ENCODE peak calls at places on chromosomes 11 and 22, in five cellular contexts. Q, N, O, U and A are unnamed samples.

GRCh38 chr22:20981787-20982562 is at the start of gene LZTR1:
- DNase-seq in Q (peak; percentile 80), N (peak; percentile 41), O (peak; percentile 80), U (peak; percentile 79), A (peak; percentile 85)

GRCh38 chr11:86473991-86474833 is 99.5 kb downstream of the CCDC81 start:
- DNase-seq in Q (peak; percentile 34), N (no peak), O (no peak), U (no peak), A (no peak)

GRCh38 chr11:123381817-123382554 is 48.1 kb upstream of the GRAMD1B start:
- DNase-seq in Q (no peak), N (no peak), O (no peak), U (no peak), A (no peak)

GRCh38 chr22:22060200-22061084 is 77.9 kb upstream of the TOP3B start:
- DNase-seq in Q (peak; percentile 36), N (no peak), O (no peak), U (peak; percentile 62), A (peak; percentile 26)

GRCh38 chr11:61163714-61164609 is 2.7 kb upstream of the VPS37C start:
- DNase-seq in Q (no peak), N (no peak), O (no peak), U (no peak), A (no peak)

GRCh38 chr11:12120031-12121008 is 9.9 kb downstream of the MICAL2 start:
- DNase-seq in Q (peak; percentile 71), N (no peak), O (no peak), U (no peak), A (no peak)

GRCh38 chr11:10498426-10499250 is 42.3 kb downstream of the RNF141 start:
- DNase-seq in Q (no peak), N (no peak), O (no peak), U (peak; percentile 25), A (no peak)

GRCh38 chr11:93740802-93741093 is 547 bp downstream of the TAF1D start:
- DNase-seq in Q (peak; percentile 71), N (peak; percentile 35), O (peak; percentile 30), U (peak; percentile 58), A (peak; percentile 18)

GRCh38 chr11:77418155-77418980 is 55.5 kb downstream of the PAK1 start:
- DNase-seq in Q (no peak), N (no peak), O (no peak), U (no peak), A (no peak)